ENCODE peak calls at places on chromosomes 3 and 15, in nine cellular contexts. One of them, this sample, is unnamed.

GRCh38 chr3:186097663-186098451 is 11.0 kb downstream of the ETV5 start:
- DNase-seq in GM23248: peak; percentile 78
- DNase-seq in hepatocyte: peak; percentile 87
- DNase-seq in psoas muscle: peak; percentile 29
- DNase-seq in PC-9: peak; percentile 95
- DNase-seq in IMR-90: peak; percentile 78
- DNase-seq in ovary: no peak
- DNase-seq in lung: peak; percentile 85
- DNase-seq in mammary epithelial cell: peak; percentile 85
- DNase-seq in this sample: peak; percentile 87

GRCh38 chr3:170751083-170751893 is 118.7 kb downstream of the RPL22L1 start:
- DNase-seq in psoas muscle: peak; percentile 53
- DNase-seq in lung: peak; percentile 45
- DNase-seq in IMR-90: peak; percentile 82
- DNase-seq in ovary: peak; percentile 78
- DNase-seq in PC-9: peak; percentile 94
- DNase-seq in GM23248: peak; percentile 90
- DNase-seq in hepatocyte: peak; percentile 36
- DNase-seq in mammary epithelial cell: peak; percentile 90
- DNase-seq in this sample: no peak

GRCh38 chr15:70203981-70204560 is 106.4 kb upstream of the TLE3 start:
- DNase-seq in GM23248: no peak
- DNase-seq in mammary epithelial cell: no peak
- DNase-seq in psoas muscle: no peak
- DNase-seq in hepatocyte: no peak
- DNase-seq in PC-9: no peak
- DNase-seq in IMR-90: no peak
- DNase-seq in lung: no peak
- DNase-seq in ovary: no peak
- DNase-seq in this sample: no peak

GRCh38 chr3:44862221-44862637 is 517 bp downstream of the TMEM42 start:
- DNase-seq in psoas muscle: no peak
- DNase-seq in GM23248: no peak
- DNase-seq in PC-9: no peak
- DNase-seq in mammary epithelial cell: peak; percentile 18
- DNase-seq in hepatocyte: no peak
- DNase-seq in ovary: no peak
- DNase-seq in lung: no peak
- DNase-seq in IMR-90: peak; percentile 19
- DNase-seq in this sample: no peak

GRCh38 chr3:14602804-14603644 is 48.5 kb upstream of the CCDC174 start:
- DNase-seq in hepatocyte: peak; percentile 51
- DNase-seq in psoas muscle: no peak
- DNase-seq in GM23248: peak; percentile 39
- DNase-seq in PC-9: no peak
- DNase-seq in ovary: no peak
- DNase-seq in mammary epithelial cell: no peak
- DNase-seq in lung: no peak
- DNase-seq in IMR-90: no peak
- DNase-seq in this sample: no peak

GRCh38 chr15:83843511-83843910 is 189.6 kb downstream of the ADAMTSL3 start:
- DNase-seq in lung: no peak
- DNase-seq in ovary: no peak
- DNase-seq in psoas muscle: peak; percentile 53
- DNase-seq in PC-9: no peak
- DNase-seq in IMR-90: peak; percentile 81
- DNase-seq in GM23248: peak; percentile 91
- DNase-seq in mammary epithelial cell: peak; percentile 43
- DNase-seq in hepatocyte: no peak
- DNase-seq in this sample: no peak

GRCh38 chr15:89825264-89825940 is 10.8 kb upstream of the ANPEP start:
- DNase-seq in psoas muscle: no peak
- DNase-seq in PC-9: no peak
- DNase-seq in hepatocyte: no peak
- DNase-seq in mammary epithelial cell: no peak
- DNase-seq in IMR-90: no peak
- DNase-seq in lung: no peak
- DNase-seq in ovary: peak; percentile 13
- DNase-seq in GM23248: peak; percentile 40
- DNase-seq in this sample: no peak

GRCh38 chr15:85706779-85707518 is 87.8 kb downstream of the KLHL25 start:
- DNase-seq in PC-9: no peak
- DNase-seq in ovary: no peak
- DNase-seq in psoas muscle: no peak
- DNase-seq in GM23248: peak; percentile 62
- DNase-seq in lung: no peak
- DNase-seq in IMR-90: peak; percentile 36
- DNase-seq in mammary epithelial cell: no peak
- DNase-seq in hepatocyte: peak; percentile 43
- DNase-seq in this sample: no peak

GRCh38 chr3:194713299-194714121 is 27.8 kb downstream of the FAM43A start:
- DNase-seq in PC-9: no peak
- DNase-seq in lung: no peak
- DNase-seq in IMR-90: no peak
- DNase-seq in hepatocyte: no peak
- DNase-seq in mammary epithelial cell: no peak
- DNase-seq in GM23248: no peak
- DNase-seq in psoas muscle: no peak
- DNase-seq in ovary: no peak
- DNase-seq in this sample: no peak

GRCh38 chr3:66196633-66197032 is 24.2 kb upstream of the SLC25A26 start:
- DNase-seq in mammary epithelial cell: no peak
- DNase-seq in hepatocyte: no peak
- DNase-seq in PC-9: no peak
- DNase-seq in psoas muscle: no peak
- DNase-seq in ovary: no peak
- DNase-seq in lung: no peak
- DNase-seq in GM23248: peak; percentile 39
- DNase-seq in IMR-90: peak; percentile 10
- DNase-seq in this sample: no peak

GRCh38 chr3:178690571-178690970 is 154.3 kb downstream of the KCNMB2 start:
- DNase-seq in hepatocyte: no peak
- DNase-seq in GM23248: peak; percentile 8
- DNase-seq in PC-9: no peak
- DNase-seq in ovary: no peak
- DNase-seq in IMR-90: no peak
- DNase-seq in psoas muscle: no peak
- DNase-seq in mammary epithelial cell: no peak
- DNase-seq in lung: no peak
- DNase-seq in this sample: no peak

GRCh38 chr3:136730595-136731273 is 21.4 kb downstream of the STAG1 start:
- DNase-seq in psoas muscle: no peak
- DNase-seq in ovary: no peak
- DNase-seq in hepatocyte: peak; percentile 17
- DNase-seq in lung: no peak
- DNase-seq in PC-9: no peak
- DNase-seq in IMR-90: no peak
- DNase-seq in GM23248: no peak
- DNase-seq in mammary epithelial cell: no peak
- DNase-seq in this sample: no peak

GRCh38 chr3:89521328-89521727 is 413.9 kb downstream of the EPHA3 start:
- DNase-seq in hepatocyte: no peak
- DNase-seq in IMR-90: peak; percentile 34
- DNase-seq in psoas muscle: no peak
- DNase-seq in lung: no peak
- DNase-seq in mammary epithelial cell: no peak
- DNase-seq in ovary: no peak
- DNase-seq in PC-9: no peak
- DNase-seq in GM23248: no peak
- DNase-seq in this sample: no peak

GRCh38 chr3:35744419-35744818 is 105.1 kb downstream of the ARPP21 start:
- DNase-seq in IMR-90: no peak
- DNase-seq in lung: no peak
- DNase-seq in mammary epithelial cell: no peak
- DNase-seq in GM23248: no peak
- DNase-seq in psoas muscle: no peak
- DNase-seq in PC-9: no peak
- DNase-seq in hepatocyte: no peak
- DNase-seq in ovary: no peak
- DNase-seq in this sample: no peak

GRCh38 chr15:40471778-40472130 is 970 bp downstream of the CHST14 start:
- DNase-seq in IMR-90: peak; percentile 10
- DNase-seq in mammary epithelial cell: no peak
- DNase-seq in ovary: no peak
- DNase-seq in PC-9: peak; percentile 90
- DNase-seq in hepatocyte: peak; percentile 28
- DNase-seq in psoas muscle: no peak
- DNase-seq in lung: peak; percentile 38
- DNase-seq in GM23248: peak; percentile 43
- DNase-seq in this sample: peak; percentile 31

GRCh38 chr3:33372218-33373081 is 67.8 kb downstream of the UBP1 start:
- DNase-seq in hepatocyte: peak; percentile 63
- DNase-seq in mammary epithelial cell: peak; percentile 78
- DNase-seq in lung: no peak
- DNase-seq in ovary: no peak
- DNase-seq in PC-9: no peak
- DNase-seq in psoas muscle: no peak
- DNase-seq in IMR-90: peak; percentile 73
- DNase-seq in GM23248: peak; percentile 74
- DNase-seq in this sample: peak; percentile 58

GRCh38 chr3:77045686-77046085 is 5.8 kb downstream of the ROBO2 start:
- DNase-seq in mammary epithelial cell: no peak
- DNase-seq in hepatocyte: no peak
- DNase-seq in psoas muscle: no peak
- DNase-seq in GM23248: no peak
- DNase-seq in ovary: no peak
- DNase-seq in IMR-90: no peak
- DNase-seq in lung: no peak
- DNase-seq in PC-9: no peak
- DNase-seq in this sample: no peak

GRCh38 chr3:77041756-77042155 is 1.9 kb downstream of the ROBO2 start:
- DNase-seq in lung: no peak
- DNase-seq in mammary epithelial cell: no peak
- DNase-seq in ovary: no peak
- DNase-seq in psoas muscle: no peak
- DNase-seq in IMR-90: no peak
- DNase-seq in hepatocyte: peak; percentile 5
- DNase-seq in GM23248: no peak
- DNase-seq in PC-9: no peak
- DNase-seq in this sample: peak; percentile 63

GRCh38 chr3:77041156-77041696 is 1.3 kb downstream of the ROBO2 start:
- DNase-seq in GM23248: no peak
- DNase-seq in lung: no peak
- DNase-seq in mammary epithelial cell: no peak
- DNase-seq in PC-9: no peak
- DNase-seq in hepatocyte: peak; percentile 8
- DNase-seq in psoas muscle: no peak
- DNase-seq in IMR-90: no peak
- DNase-seq in ovary: no peak
- DNase-seq in this sample: peak; percentile 45

GRCh38 chr3:77039606-77040553 is at the start of gene ROBO2:
- DNase-seq in psoas muscle: peak; percentile 19
- DNase-seq in lung: peak; percentile 28
- DNase-seq in GM23248: peak; percentile 49
- DNase-seq in PC-9: no peak
- DNase-seq in mammary epithelial cell: peak; percentile 2
- DNase-seq in hepatocyte: peak; percentile 80
- DNase-seq in IMR-90: peak; percentile 2
- DNase-seq in ovary: peak; percentile 73
- DNase-seq in this sample: peak; percentile 80

DNA sequence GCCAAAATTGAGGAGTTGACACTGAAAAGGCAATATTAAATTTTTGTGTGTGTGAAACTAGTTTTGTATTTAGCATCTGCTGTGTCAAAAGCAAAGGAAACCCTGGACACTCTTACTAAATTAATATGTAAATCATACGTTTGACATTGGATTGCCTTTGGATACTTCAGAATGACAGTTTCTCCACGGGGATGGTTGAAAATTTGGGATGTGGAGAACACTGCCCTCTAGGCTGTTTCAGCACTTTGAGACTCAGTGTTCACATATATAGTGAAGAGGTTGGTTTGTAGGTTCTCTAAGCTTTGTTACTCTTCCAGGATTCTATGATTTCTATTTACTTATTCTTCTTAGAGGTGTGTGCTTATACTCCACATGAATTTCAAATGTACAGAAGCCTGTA is 3.0 kb downstream of the ROBO2 start:
- DNase-seq in GM23248: peak; percentile 6
- DNase-seq in PC-9: no peak
- DNase-seq in lung: no peak
- DNase-seq in IMR-90: no peak
- DNase-seq in mammary epithelial cell: no peak
- DNase-seq in ovary: no peak
- DNase-seq in hepatocyte: peak; percentile 7
- DNase-seq in psoas muscle: no peak
- DNase-seq in this sample: peak; percentile 21
- H3K27me3 ChIP-seq in GM23248: peaks cover 44% of the 10 kb centered on the region
- H3K27me3 ChIP-seq in PC-9: peaks cover 7% of the 10 kb centered on the region
- H3K27me3 ChIP-seq in lung: peaks cover 3% of the 10 kb centered on the region
- H3K27me3 ChIP-seq in IMR-90: peaks cover 29% of the 10 kb centered on the region
- H3K27me3 ChIP-seq in mammary epithelial cell: peaks cover 15% of the 10 kb centered on the region
- H3K27me3 ChIP-seq in ovary: no peaks in the 10 kb centered on the region
- H3K27me3 ChIP-seq in hepatocyte: no peaks in the 10 kb centered on the region
- H3K27me3 ChIP-seq in psoas muscle: peaks cover 50% of the 10 kb centered on the region
- H3K27me3 ChIP-seq in this sample: no peaks in the 10 kb centered on the region

GRCh38 chr3:152405915-152406802 is 137.4 kb downstream of the MBNL1 start:
- DNase-seq in lung: no peak
- DNase-seq in psoas muscle: no peak
- DNase-seq in mammary epithelial cell: peak; percentile 77
- DNase-seq in hepatocyte: peak; percentile 28
- DNase-seq in IMR-90: peak; percentile 87
- DNase-seq in GM23248: peak; percentile 93
- DNase-seq in ovary: no peak
- DNase-seq in PC-9: peak; percentile 83
- DNase-seq in this sample: peak; percentile 40
- H3K4me3 ChIP-seq in lung: no peak overlapping the region
- H3K4me3 ChIP-seq in psoas muscle: peak overlapping the region; percentile 55
- H3K4me3 ChIP-seq in mammary epithelial cell: no peak overlapping the region
- H3K4me3 ChIP-seq in hepatocyte: no peak overlapping the region
- H3K4me3 ChIP-seq in IMR-90: no peak overlapping the region
- H3K4me3 ChIP-seq in GM23248: peak overlapping the region; percentile 69
- H3K4me3 ChIP-seq in ovary: no peak overlapping the region
- H3K4me3 ChIP-seq in PC-9: no peak overlapping the region
- H3K4me3 ChIP-seq in this sample: no peak overlapping the region

GRCh38 chr15:25175789-25176615 is 221.2 kb downstream of the SNRPN start:
- DNase-seq in GM23248: no peak
- DNase-seq in mammary epithelial cell: no peak
- DNase-seq in psoas muscle: peak; percentile 1
- DNase-seq in ovary: peak; percentile 7
- DNase-seq in IMR-90: no peak
- DNase-seq in lung: peak; percentile 21
- DNase-seq in hepatocyte: peak; percentile 1
- DNase-seq in PC-9: no peak
- DNase-seq in this sample: no peak
- H3K9me3 ChIP-seq in GM23248: no peaks in the 10 kb centered on the region
- H3K9me3 ChIP-seq in mammary epithelial cell: peaks cover 35% of the 10 kb centered on the region
- H3K9me3 ChIP-seq in psoas muscle: peaks cover 13% of the 10 kb centered on the region
- H3K9me3 ChIP-seq in ovary: peaks cover 3% of the 10 kb centered on the region
- H3K9me3 ChIP-seq in IMR-90: peaks cover 74% of the 10 kb centered on the region
- H3K9me3 ChIP-seq in lung: peaks cover 86% of the 10 kb centered on the region
- H3K9me3 ChIP-seq in hepatocyte: peaks cover 3% of the 10 kb centered on the region
- H3K9me3 ChIP-seq in PC-9: no peaks in the 10 kb centered on the region
- H3K9me3 ChIP-seq in this sample: no peaks in the 10 kb centered on the region

DNA sequence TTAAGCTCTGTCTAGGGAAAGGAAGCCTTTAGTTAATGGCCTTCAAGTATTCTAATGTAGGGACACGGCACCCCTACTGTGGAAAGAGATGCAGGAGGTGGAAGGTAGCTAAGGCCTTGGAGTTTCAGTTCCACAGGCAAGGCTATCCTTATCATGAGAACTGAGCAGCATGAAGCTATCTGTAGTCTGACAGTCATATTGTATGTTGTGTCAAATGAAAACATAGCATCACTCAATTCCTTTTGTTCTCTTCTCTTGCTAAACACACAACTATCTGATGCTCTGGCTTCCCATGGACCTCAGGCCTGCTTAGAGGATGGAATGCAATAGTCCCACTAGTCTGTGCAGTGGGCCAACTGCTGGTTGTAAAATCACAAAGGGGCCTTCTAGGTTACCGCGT is 380.9 kb downstream of the FHIT start:
- DNase-seq in PC-9: no peak
- DNase-seq in mammary epithelial cell: no peak
- DNase-seq in hepatocyte: no peak
- DNase-seq in lung: no peak
- DNase-seq in GM23248: no peak
- DNase-seq in ovary: no peak
- DNase-seq in psoas muscle: no peak
- DNase-seq in IMR-90: no peak
- DNase-seq in this sample: no peak
- H3K27me3 ChIP-seq in PC-9: no peaks in the 10 kb centered on the region
- H3K27me3 ChIP-seq in mammary epithelial cell: no peaks in the 10 kb centered on the region
- H3K27me3 ChIP-seq in hepatocyte: no peaks in the 10 kb centered on the region
- H3K27me3 ChIP-seq in lung: no peaks in the 10 kb centered on the region
- H3K27me3 ChIP-seq in GM23248: no peaks in the 10 kb centered on the region
- H3K27me3 ChIP-seq in ovary: no peaks in the 10 kb centered on the region
- H3K27me3 ChIP-seq in psoas muscle: no peaks in the 10 kb centered on the region
- H3K27me3 ChIP-seq in IMR-90: no peaks in the 10 kb centered on the region
- H3K27me3 ChIP-seq in this sample: no peaks in the 10 kb centered on the region

This sample was measured in HAP-1.